ENCODE peak calls at places on chromosomes 4 and X, in five cellular contexts. Q is mammary epithelial cell, Z is Peyer's patch, G is endodermal cell, U is HCT116. A is an unnamed sample.
A peak's percentile ranks its signal among the peaks of the same experiment; 100 is the strongest.

GRCh38 chr4:99827857-99828256 is 11.2 kb downstream of the DAPP1 start:
- DNase-seq in Q (peak; percentile 34), Z (no peak), G (no peak), U (no peak), A (no peak)

GRCh38 chr4:8594097-8595038 is 1.8 kb downstream of the CPZ start:
- DNase-seq in Q (peak; percentile 49), Z (peak; percentile 65), G (peak; percentile 89), U (peak; percentile 64), A (no peak)

GRCh38 chrX:133007458-133007857 is 49.0 kb upstream of the HS6ST2 start:
- DNase-seq in Q (no peak), Z (no peak), G (no peak), U (no peak), A (no peak)

GRCh38 chrX:108699368-108699767 is 37.0 kb downstream of the IRS4 start:
- DNase-seq in Q (peak; percentile 19), Z (no peak), G (no peak), U (peak; percentile 16), A (no peak)

GRCh38 chr4:26857278-26858034 is 3.2 kb upstream of the STIM2 start:
- DNase-seq in Q (peak; percentile 89), Z (peak; percentile 96), G (peak; percentile 93), U (peak; percentile 67), A (peak; percentile 98)

GRCh38 chr4:185608223-185608622 is 72.9 kb upstream of the PDLIM3 start:
- DNase-seq in Q (no peak), Z (no peak), G (no peak), U (no peak), A (no peak)

GRCh38 chrX:21991504-21991903 is 40.6 kb upstream of the PHEX start:
- DNase-seq in Q (no peak), Z (no peak), G (no peak), U (no peak), A (no peak)

GRCh38 chr4:101037938-101038413 is 309.4 kb downstream of the PPP3CA start:
- DNase-seq in Q (no peak), Z (no peak), G (no peak), U (no peak), A (no peak)

GRCh38 chrX:29617276-29617675 is 598.1 kb upstream of the MAGEB2 start:
- DNase-seq in Q (peak; percentile 6), Z (no peak), G (no peak), U (no peak), A (no peak)

GRCh38 chr4:146165840-146166239 is 9.7 kb upstream of the LSM6 start:
- DNase-seq in Q (peak; percentile 92), Z (no peak), G (no peak), U (no peak), A (no peak)

GRCh38 chr4:119041951-119042560 is 93.6 kb upstream of the MYOZ2 start:
- DNase-seq in Q (peak; percentile 68), Z (peak; percentile 85), G (peak; percentile 83), U (peak; percentile 67), A (no peak)

GRCh38 chr4:36235306-36235705 is 9.0 kb downstream of the ARAP2 start:
- DNase-seq in Q (peak; percentile 81), Z (peak; percentile 56), G (peak; percentile 73), U (no peak), A (no peak)

GRCh38 chr4:61996943-61997342 is 796.8 kb downstream of the ADGRL3 start:
- DNase-seq in Q (no peak), Z (no peak), G (no peak), U (no peak), A (no peak)

GRCh38 chrX:101206471-101206870 is 13.1 kb upstream of the DRP2 start:
- DNase-seq in Q (peak; percentile 32), Z (no peak), G (no peak), U (peak; percentile 13), A (no peak)

GRCh38 chrX:130145123-130145522 is 20.5 kb downstream of the AIFM1 start:
- DNase-seq in Q (no peak), Z (no peak), G (no peak), U (no peak), A (no peak)

GRCh38 chr4:125268065-125268755 is 46.5 kb upstream of the FAT4 start:
- DNase-seq in Q (no peak), Z (no peak), G (peak; percentile 44), U (no peak), A (no peak)

GRCh38 chr4:101515099-101515498 is 167.8 kb upstream of the PPP3CA start:
- DNase-seq in Q (no peak), Z (no peak), G (no peak), U (no peak), A (no peak)

GRCh38 chrX:129958814-129959492 is 23.5 kb upstream of the BCORL1 start:
- DNase-seq in Q (no peak), Z (no peak), G (no peak), U (no peak), A (no peak)

GRCh38 chrX:54076903-54077302 is 32.6 kb upstream of the PHF8 start:
- DNase-seq in Q (peak; percentile 73), Z (no peak), G (no peak), U (no peak), A (no peak)

GRCh38 chrX:131316260-131316659 is 27.2 kb upstream of the IGSF1 start:
- DNase-seq in Q (no peak), Z (no peak), G (no peak), U (no peak), A (no peak)

GRCh38 chrX:5748751-5749150 is 479.9 kb downstream of the NLGN4X start:
- DNase-seq in Q (no peak), Z (no peak), G (no peak), U (no peak), A (no peak)

GRCh38 chr4:75973770-75974169 is 17.0 kb downstream of the SDAD1 start:
- DNase-seq in Q (no peak), Z (no peak), G (no peak), U (no peak), A (no peak)

GRCh38 chr4:155119006-155119405 is 89.4 kb upstream of the NPY2R start:
- DNase-seq in Q (no peak), Z (no peak), G (no peak), U (no peak), A (no peak)

GRCh38 chr4:114558446-114559020 is 40.1 kb upstream of the UGT8 start:
- DNase-seq in Q (peak; percentile 2), Z (no peak), G (no peak), U (peak; percentile 21), A (no peak)

GRCh38 chr4:94690851-94691254 is 66.9 kb upstream of the BMPR1B start:
- DNase-seq in Q (peak; percentile 17), Z (no peak), G (no peak), U (no peak), A (no peak)

GRCh38 chr4:6470502-6471302 is 1.7 kb downstream of the PPP2R2C start:
- DNase-seq in Q (peak; percentile 30), Z (peak; percentile 44), G (peak; percentile 84), U (no peak), A (peak; percentile 62)

GRCh38 chrX:56564921-56565861 is 1.8 kb downstream of the UBQLN2 start:
- DNase-seq in Q (peak; percentile 6), Z (no peak), G (no peak), U (no peak), A (peak; percentile 65)

GRCh38 chrX:111837226-111837625 is 38.8 kb upstream of the TRPC5OS start:
- DNase-seq in Q (no peak), Z (no peak), G (peak; percentile 36), U (no peak), A (no peak)

GRCh38 chrX:19785647-19786046 is 101.8 kb downstream of the SH3KBP1 start:
- DNase-seq in Q (no peak), Z (no peak), G (no peak), U (no peak), A (no peak)

GRCh38 chr4:110977554-110977953 is 354.7 kb upstream of the PITX2 start:
- DNase-seq in Q (no peak), Z (no peak), G (no peak), U (no peak), A (no peak)

GRCh38 chr4:20288846-20289512 is 37.3 kb downstream of the SLIT2 start:
- DNase-seq in Q (peak; percentile 64), Z (no peak), G (no peak), U (no peak), A (no peak)

GRCh38 chr4:69056921-69057562 is 39.2 kb upstream of the UGT2B7 start:
- DNase-seq in Q (no peak), Z (no peak), G (no peak), U (no peak), A (no peak)

GRCh38 chr4:186002853-186003252 is 66.1 kb upstream of the TLR3 start:
- DNase-seq in Q (no peak), Z (no peak), G (no peak), U (no peak), A (no peak)

DNA sequence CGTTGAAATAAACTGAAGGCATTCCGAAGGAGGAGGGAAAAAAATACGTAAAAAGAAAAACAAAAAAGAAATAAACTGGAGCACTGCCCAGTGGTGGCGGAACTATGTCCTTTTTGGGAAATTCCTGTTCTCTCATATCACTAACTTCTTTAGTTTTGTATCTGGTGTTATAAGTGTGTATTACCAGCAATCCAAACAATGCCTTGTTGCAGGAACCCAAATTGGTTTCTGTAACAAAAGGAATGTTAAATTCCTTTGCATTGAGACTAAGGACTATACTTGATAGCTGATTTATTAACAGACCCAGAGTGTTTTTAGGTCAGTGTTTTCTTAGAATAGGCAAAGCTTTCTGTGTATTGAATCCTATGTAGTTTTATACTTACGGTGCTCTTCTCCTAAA is 6.6 kb downstream of the CCNG2 start:
- DNase-seq in Q (no peak), Z (no peak), G (no peak), U (no peak), A (no peak)
- H3K36me3 ChIP-seq in Q (peaks cover 58% of the 10 kb centered on the region), Z (peaks cover 85% of the 10 kb centered on the region), G (peaks cover 98% of the 10 kb centered on the region), U (no peaks in the 10 kb centered on the region), A (peaks cover 82% of the 10 kb centered on the region)

GRCh38 chr4:80521438-80521837 is 185.9 kb downstream of the CFAP299 start:
- DNase-seq in Q (no peak), Z (no peak), G (no peak), U (no peak), A (no peak)
- H3K36me3 ChIP-seq in Q (no peaks in the 10 kb centered on the region), Z (no peaks in the 10 kb centered on the region), G (no peaks in the 10 kb centered on the region), U (no peaks in the 10 kb centered on the region), A (no peaks in the 10 kb centered on the region)

GRCh38 chr4:53459548-53459947 is 82.1 kb downstream of the FIP1L1 start:
- DNase-seq in Q (no peak), Z (no peak), G (no peak), U (no peak), A (no peak)

GRCh38 chr4:53453385-53453784 is 75.9 kb downstream of the FIP1L1 start:
- DNase-seq in Q (no peak), Z (no peak), G (no peak), U (no peak), A (no peak)

GRCh38 chr4:53456178-53456577 is 78.7 kb downstream of the FIP1L1 start:
- DNase-seq in Q (no peak), Z (no peak), G (no peak), U (no peak), A (no peak)

GRCh38 chr4:53450773-53451172 is 73.3 kb downstream of the FIP1L1 start:
- DNase-seq in Q (peak; percentile 35), Z (no peak), G (peak; percentile 48), U (no peak), A (no peak)

GRCh38 chr4:53455766-53456165 is 78.3 kb downstream of the FIP1L1 start:
- DNase-seq in Q (no peak), Z (no peak), G (no peak), U (no peak), A (no peak)
- H3K36me3 ChIP-seq in Q (peaks cover 22% of the 10 kb centered on the region), Z (peaks cover 53% of the 10 kb centered on the region), G (peaks cover 81% of the 10 kb centered on the region), U (peaks cover 23% of the 10 kb centered on the region), A (peaks cover 99% of the 10 kb centered on the region)

DNA sequence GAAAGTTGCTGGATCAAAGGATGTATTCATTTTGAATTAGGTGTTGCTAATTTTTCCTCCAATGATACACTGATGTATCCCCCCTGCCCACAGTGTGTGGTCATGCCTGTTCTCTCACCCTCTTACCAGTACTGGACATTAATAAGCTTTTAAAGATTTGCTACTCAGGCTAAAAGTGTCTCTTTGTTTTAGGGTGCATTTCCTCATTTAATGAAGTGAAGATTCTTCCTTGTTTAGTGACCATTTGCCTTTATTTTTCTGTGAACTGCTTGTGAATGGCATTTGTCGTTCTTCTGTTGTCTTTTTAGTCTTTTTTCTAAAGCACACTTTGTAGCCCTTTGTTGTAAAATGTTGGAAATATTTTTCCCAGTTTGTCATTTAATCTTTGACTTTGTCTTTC is 5.0 kb downstream of the MSMO1 start:
- DNase-seq in Q (no peak), Z (no peak), G (no peak), U (no peak), A (no peak)
- H3K36me3 ChIP-seq in Q (peaks cover 54% of the 10 kb centered on the region), Z (peaks cover 8% of the 10 kb centered on the region), G (peaks cover 65% of the 10 kb centered on the region), U (no peaks in the 10 kb centered on the region), A (no peaks in the 10 kb centered on the region)

A was measured in spleen.